ENCODE peak calls at places on chromosomes 13 and 19, in four cellular contexts. I is K562, D is HEK293T, F is GM12878. B is an unnamed sample.

GRCh38 chr19:35644987-35645679 is 3.0 kb upstream of the COX6B1 start:
- DNase-seq in D (peak), I (peak), F (no peak), B (peak)

GRCh38 chr19:940591-941291 is 14.9 kb downstream of the ARID3A start:
- DNase-seq in I (no peak), F (no peak), D (no peak), B (no peak)

GRCh38 chr19:38142176-38143035 is 81.6 kb downstream of the DPF1 start:
- DNase-seq in F (no peak), I (peak), D (peak), B (peak)

GRCh38 chr19:40614595-40615411 is 13.6 kb downstream of the LTBP4 start:
- DNase-seq in F (peak), I (peak), D (peak), B (no peak)

GRCh38 chr13:41352935-41353801 is 42.1 kb downstream of the NAA16 start:
- DNase-seq in F (peak), I (peak), D (peak), B (peak)

GRCh38 chr19:43704002-43704705 is 11.7 kb upstream of the IRGC start:
- DNase-seq in I (no peak), F (no peak), D (no peak), B (peak)

GRCh38 chr13:89627991-89628390 is 1719.5 kb upstream of the MIR17HG start:
- DNase-seq in I (no peak), D (no peak), F (no peak), B (no peak)

GRCh38 chr13:65287405-65287804 is 1942.7 kb downstream of the PCDH9 start:
- DNase-seq in D (no peak), I (no peak), F (no peak), B (no peak)

GRCh38 chr19:38735257-38735686 is 9.0 kb downstream of the CAPN12 start:
- DNase-seq in D (peak), F (no peak), I (peak), B (no peak)

GRCh38 chr13:109146393-109146792 is 517.0 kb downstream of the MYO16 start:
- DNase-seq in F (no peak), D (no peak), I (no peak), B (no peak)

GRCh38 chr13:109146912-109147624 is 517.7 kb downstream of the MYO16 start:
- DNase-seq in F (no peak), I (no peak), D (no peak), B (no peak)

GRCh38 chr13:109144693-109145437 is 515.5 kb downstream of the MYO16 start:
- DNase-seq in F (no peak), I (no peak), D (no peak), B (no peak)

GRCh38 chr13:109148243-109148642 is 518.8 kb downstream of the MYO16 start:
- DNase-seq in I (no peak), F (no peak), D (no peak), B (no peak)

GRCh38 chr13:109145631-109146030 is 516.2 kb downstream of the MYO16 start:
- DNase-seq in F (no peak), D (peak), I (peak), B (peak)
- TF ChIP-seq FOXK2 in F (no peak), D (no peak), I (no peak), B (no peak)

GRCh38 chr19:28687296-28687695 is 525.7 kb downstream of the UQCRFS1 start:
- DNase-seq in D (no peak), F (no peak), I (no peak), B (no peak)

GRCh38 chr19:28686741-28687140 is 526.2 kb downstream of the UQCRFS1 start:
- DNase-seq in D (no peak), F (no peak), I (peak), B (no peak)

GRCh38 chr19:28691683-28692082 is 521.3 kb downstream of the UQCRFS1 start:
- DNase-seq in F (no peak), I (no peak), D (no peak), B (no peak)

GRCh38 chr19:28680091-28680490 is 532.9 kb downstream of the UQCRFS1 start:
- DNase-seq in D (no peak), I (no peak), F (no peak), B (no peak)

DNA sequence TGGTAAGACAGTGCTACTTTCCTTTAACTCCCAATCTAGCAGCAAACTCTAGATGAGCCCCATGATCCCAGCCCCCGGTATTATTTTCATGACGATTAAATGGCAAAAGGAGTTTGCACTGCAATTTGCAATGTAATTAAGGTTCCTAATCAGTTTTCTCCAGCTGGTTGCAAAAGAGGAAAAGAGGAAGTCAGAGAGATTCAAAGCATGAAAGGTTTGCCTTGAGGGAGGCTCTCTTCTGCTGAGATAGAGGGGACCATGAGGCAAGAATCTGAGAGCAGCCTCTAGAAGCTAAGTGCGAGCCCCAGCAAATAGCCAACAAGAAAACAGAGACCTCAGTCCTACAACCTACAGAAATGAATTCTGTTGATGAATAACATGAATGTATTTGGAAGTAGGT is 527.1 kb downstream of the UQCRFS1 start:
- DNase-seq in D (no peak), I (peak), F (no peak), B (no peak)
- TF ChIP-seq FOXK2 in D (no peak), I (no peak), F (no peak), B (no peak)

GRCh38 chr19:10315335-10316214 is at the start of gene FDX2:
- DNase-seq in D (peak), F (peak), I (peak), B (peak)
- TF ChIP-seq FOXK2 in D (no peak), F (no peak), I (peak), B (no peak)

GRCh38 chr19:17236831-17237543 is 8.7 kb downstream of the NR2F6 start:
- DNase-seq in F (no peak), I (no peak), D (no peak), B (no peak)

GRCh38 chr19:17234911-17235617 is 9.0 kb downstream of the OCEL1 start:
- DNase-seq in I (peak), D (peak), F (no peak), B (no peak)

GRCh38 chr19:17237747-17238706 is 7.7 kb downstream of the NR2F6 start:
- DNase-seq in F (no peak), D (no peak), I (no peak), B (no peak)

GRCh38 chr19:17236414-17236716 is 9.4 kb downstream of the NR2F6 start:
- DNase-seq in D (no peak), I (no peak), F (no peak), B (no peak)

GRCh38 chr19:17235618-17236413 is 9.8 kb downstream of the OCEL1 start:
- DNase-seq in F (no peak), I (peak), D (peak), B (no peak)
- TF ChIP-seq FOXK2 in F (no peak), I (no peak), D (no peak), B (no peak)

GRCh38 chr13:110440946-110441731 is 120.4 kb downstream of the RAB20 start:
- DNase-seq in D (no peak), F (no peak), I (no peak), B (no peak)

GRCh38 chr13:110436786-110437370 is 124.6 kb downstream of the RAB20 start:
- DNase-seq in I (no peak), D (no peak), F (no peak), B (no peak)

GRCh38 chr13:110436276-110436675 is 125.2 kb downstream of the RAB20 start:
- DNase-seq in I (no peak), D (no peak), F (no peak), B (no peak)

GRCh38 chr13:110438211-110438610 is 123.3 kb downstream of the RAB20 start:
- DNase-seq in F (no peak), D (no peak), I (no peak), B (no peak)

GRCh38 chr13:110438776-110439175 is 122.7 kb downstream of the RAB20 start:
- DNase-seq in I (no peak), D (no peak), F (no peak), B (no peak)
- TF ChIP-seq FOXK2 in I (no peak), D (no peak), F (no peak), B (no peak)

DNA sequence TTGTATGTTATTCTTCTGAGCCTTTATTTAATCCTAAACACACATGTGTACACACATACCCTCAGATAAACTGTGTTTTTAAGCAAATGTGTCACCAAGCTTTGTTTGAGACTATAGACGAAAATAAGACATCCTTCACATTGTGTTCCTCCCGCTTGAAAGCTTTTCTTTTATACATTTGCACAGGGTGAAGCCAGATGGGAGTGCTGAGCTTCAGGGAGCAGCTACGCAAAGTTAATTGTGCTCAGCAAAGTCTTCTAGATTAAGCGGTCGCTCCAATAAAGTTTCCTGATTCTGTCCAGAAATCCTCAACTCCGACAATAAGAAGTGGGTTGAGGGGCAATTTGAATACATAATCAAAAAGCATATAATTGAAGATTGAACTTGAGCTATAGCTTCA is 117.2 kb upstream of the ARGLU1 start:
- DNase-seq in I (no peak), F (no peak), D (no peak), B (no peak)
- TF ChIP-seq FOXK2 in I (no peak), F (no peak), D (no peak), B (no peak)

DNA sequence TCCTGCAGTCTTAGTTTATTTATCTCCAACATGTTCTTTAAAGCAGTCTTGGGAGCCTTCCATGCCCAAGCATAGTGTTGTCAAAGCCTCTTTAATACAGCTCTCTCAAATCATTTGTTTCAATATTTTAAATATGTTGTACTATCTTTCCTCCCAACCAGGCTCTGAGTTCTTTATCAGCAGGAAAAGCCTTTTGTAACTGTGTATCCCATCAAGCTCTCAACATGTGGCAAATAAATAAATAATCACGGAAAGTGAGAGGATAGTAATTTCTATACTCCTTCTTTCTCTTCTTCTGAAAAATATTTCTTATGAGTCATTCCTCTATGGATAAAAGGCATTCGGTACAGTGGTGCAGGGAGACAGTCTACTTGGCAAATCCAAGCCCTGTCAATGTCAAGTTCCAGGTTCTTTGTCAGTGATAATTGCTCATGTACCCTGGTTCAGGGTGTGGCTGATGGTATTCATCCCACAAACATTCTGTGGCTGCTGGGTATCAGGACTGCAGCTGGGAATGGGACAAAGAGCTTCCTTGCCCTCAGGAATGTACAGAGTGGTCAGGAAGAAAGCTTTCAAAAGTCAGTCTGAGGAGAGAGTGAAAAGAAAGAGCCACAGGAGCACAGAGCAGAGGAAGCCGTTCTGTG is 384.3 kb downstream of the EFNB2 start:
- DNase-seq in I (no peak), D (no peak), F (no peak), B (no peak)
- TF ChIP-seq FOXK2 in I (no peak), D (no peak), F (no peak), B (no peak)

B was measured in HepG2.